ENCODE peak calls at places on chromosomes 2 and 18, in five cellular contexts. R, D, Q, Y and F are unnamed samples.

GRCh38 chr18:23191952-23192662 is 56.8 kb downstream of the CABLES1 start:
- DNase-seq in D (no peak), R (no peak), Q (peak), Y (no peak), F (no peak)

GRCh38 chr2:11430729-11431128 is 35.2 kb downstream of the E2F6 start:
- DNase-seq in Y (no peak), R (no peak), D (no peak), Q (no peak), F (no peak)

GRCh38 chr2:172931256-172931894 is 144.3 kb upstream of the MAP3K20 start:
- DNase-seq in Y (no peak), R (no peak), Q (no peak), D (no peak), F (no peak)

GRCh38 chr2:30665761-30666306 is 141.4 kb downstream of the CAPN13 start:
- DNase-seq in Y (no peak), Q (no peak), D (no peak), R (no peak), F (no peak)

GRCh38 chr2:207330912-207331311 is 165.2 kb upstream of the KLF7 start:
- DNase-seq in R (no peak), D (no peak), Q (no peak), Y (no peak), F (no peak)

GRCh38 chr2:20447437-20448245 is 767 bp downstream of the RHOB start:
- DNase-seq in Y (peak), R (no peak), Q (peak), D (no peak), F (peak)

GRCh38 chr18:27605107-27605834 is 420.2 kb upstream of the CHST9 start:
- DNase-seq in Y (peak), R (no peak), Q (peak), D (no peak), F (peak)

GRCh38 chr2:156116113-156116512 is 216.4 kb downstream of the NR4A2 start:
- DNase-seq in R (no peak), Y (no peak), Q (no peak), D (no peak), F (no peak)

GRCh38 chr2:138716183-138716582 is 64.0 kb downstream of the NXPH2 start:
- DNase-seq in Q (no peak), D (no peak), R (no peak), Y (no peak), F (no peak)

GRCh38 chr2:240999001-240999791 is 778 bp downstream of the SNED1 start:
- DNase-seq in R (no peak), Q (peak), D (no peak), Y (peak), F (no peak)

GRCh38 chr18:78794031-78794430 is 185.6 kb upstream of the SALL3 start:
- DNase-seq in Y (no peak), R (no peak), Q (no peak), D (no peak), F (no peak)